ENCODE peak calls at places on chromosomes 11 and 22, in ten cellular contexts. Q is heart left ventricle, B is thoracic aorta, R is neural progenitor cell, Z is IMR-90, L is adrenal gland, F is mesenchymal stem cell, P is K562, E is endodermal cell, O is colonic mucosa. S is an unnamed sample. For H3K4me1, the result is how much of the 10 kb centered on the place peaks cover.

GRCh38 chr11:503179-503981 is 3.7 kb downstream of the RNH1 start:
- DNase-seq in Q (no peak), B (no peak), R (no peak), Z (peak), L (peak), F (no peak), P (peak), E (peak), O (peak), S (peak)

GRCh38 chr11:103035656-103036434 is 56.1 kb downstream of the DCUN1D5 start:
- DNase-seq in Q (peak), B (no peak), R (peak), Z (peak), L (peak), F (peak), P (peak), E (peak), O (peak), S (no peak)

GRCh38 chr22:30005213-30005857 is 74.9 kb upstream of the HORMAD2 start:
- DNase-seq in Q (peak), B (peak), R (peak), Z (peak), L (peak), F (peak), P (peak), E (peak), O (peak), S (peak)

GRCh38 chr11:12150831-12151382 is 40.5 kb downstream of the MICAL2 start:
- DNase-seq in Q (no peak), B (no peak), R (no peak), Z (peak), L (no peak), F (peak), P (no peak), E (no peak), O (no peak), S (no peak)

GRCh38 chr11:18384157-18384641 is 10.2 kb upstream of the LDHA start:
- DNase-seq in Q (peak), B (peak), R (peak), Z (peak), L (peak), F (no peak), P (peak), E (peak), O (peak), S (peak)

GRCh38 chr11:19428206-19429001 is 187.7 kb upstream of the E2F8 start:
- DNase-seq in Q (no peak), B (no peak), R (peak), Z (peak), L (no peak), F (no peak), P (no peak), E (no peak), O (no peak), S (no peak)

GRCh38 chr11:126790550-126790981 is 210.0 kb downstream of the KIRREL3 start:
- DNase-seq in Q (no peak), B (no peak), R (peak), Z (peak), L (no peak), F (peak), P (no peak), E (peak), O (no peak), S (no peak)

GRCh38 chr11:1863352-1864215 is 10.7 kb downstream of the LSP1 start:
- DNase-seq in Q (peak), B (peak), R (peak), Z (peak), L (peak), F (peak), P (peak), E (peak), O (peak), S (peak)

GRCh38 chr11:122108192-122108799 is 7.7 kb downstream of the BLID start:
- DNase-seq in Q (no peak), B (no peak), R (peak), Z (peak), L (no peak), F (peak), P (peak), E (peak), O (peak), S (peak)

GRCh38 chr11:2509481-2510001 is 64.7 kb downstream of the KCNQ1 start:
- DNase-seq in Q (peak), B (no peak), R (no peak), Z (no peak), L (peak), F (no peak), P (peak), E (no peak), O (no peak), S (peak)

GRCh38 chr11:18721576-18722292 is 4.3 kb downstream of the IGSF22 start:
- DNase-seq in Q (no peak), B (no peak), R (peak), Z (peak), L (no peak), F (peak), P (peak), E (peak), O (peak), S (peak)

DNA sequence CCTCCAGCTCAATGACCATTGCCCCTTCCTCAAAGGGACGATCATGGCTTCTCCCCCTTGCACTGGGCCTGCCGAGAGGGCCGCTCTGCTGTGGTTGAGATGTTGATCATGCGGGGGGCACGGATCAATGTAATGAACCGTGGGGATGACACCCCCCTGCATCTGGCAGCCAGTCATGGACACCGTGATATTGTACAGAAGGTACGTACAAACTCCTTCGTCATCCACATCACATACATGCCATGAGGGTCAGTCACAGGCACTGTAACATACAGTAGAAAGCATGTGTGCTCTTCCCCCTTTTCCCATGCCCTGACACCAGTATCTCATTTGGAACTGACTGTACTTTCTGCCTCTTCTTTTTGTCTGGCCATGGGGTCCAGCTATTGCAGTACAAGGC is 4.0 kb downstream of the TAF10 start:
- DNase-seq in Q (no peak), B (no peak), R (no peak), Z (no peak), L (peak), F (no peak), P (no peak), E (peak), O (peak), S (no peak)
- H3K27ac ChIP-seq in Q (peak), B (peak), R (no peak), Z (peak), L (no peak), F (peak), P (peak), E (no peak), O (peak), S (peak)

GRCh38 chr11:123186291-123186690 is 8.8 kb downstream of the CLMP start:
- DNase-seq in Q (no peak), B (no peak), R (no peak), Z (no peak), L (no peak), F (no peak), P (no peak), E (no peak), O (no peak), S (no peak)

GRCh38 chr11:123183391-123184099 is 11.5 kb downstream of the CLMP start:
- DNase-seq in Q (no peak), B (no peak), R (no peak), Z (no peak), L (no peak), F (no peak), P (no peak), E (no peak), O (no peak), S (no peak)

GRCh38 chr11:123184531-123184930 is 10.5 kb downstream of the CLMP start:
- DNase-seq in Q (no peak), B (no peak), R (no peak), Z (no peak), L (no peak), F (no peak), P (no peak), E (no peak), O (no peak), S (no peak)

GRCh38 chr11:123187221-123187620 is 7.8 kb downstream of the CLMP start:
- DNase-seq in Q (no peak), B (no peak), R (no peak), Z (peak), L (no peak), F (no peak), P (no peak), E (no peak), O (no peak), S (no peak)

DNA sequence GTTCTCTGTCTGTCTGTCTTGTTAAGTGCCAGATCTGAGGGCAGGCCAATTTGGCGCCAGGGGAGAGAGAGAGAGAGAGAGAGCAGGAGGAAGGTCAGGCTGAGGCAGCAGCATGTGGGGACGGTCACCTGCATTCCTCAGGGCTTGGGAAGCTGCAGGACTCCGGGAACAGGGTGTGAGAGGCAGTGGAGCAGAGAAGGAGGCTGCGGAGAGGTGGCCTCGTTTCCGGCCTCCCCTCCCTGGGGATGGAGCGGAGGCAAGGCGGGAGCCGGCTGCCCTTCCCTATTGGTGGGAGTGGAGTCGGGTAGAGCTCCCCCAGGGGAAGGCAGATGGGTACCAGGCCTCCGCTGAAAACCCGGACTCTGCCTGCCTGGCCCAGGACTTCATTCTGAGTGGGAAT is 9.7 kb downstream of the CLMP start:
- DNase-seq in Q (no peak), B (no peak), R (peak), Z (no peak), L (no peak), F (no peak), P (no peak), E (peak), O (no peak), S (no peak)
- H3K4me1 ChIP-seq in Q (under half), B (half or more), R (under half), Z (half or more), L (under half), F (under half), P (under half), E (under half), O (under half), S (under half)

GRCh38 chr11:119700536-119701346 is 28.3 kb downstream of the NECTIN1 start:
- DNase-seq in Q (no peak), B (no peak), R (no peak), Z (no peak), L (no peak), F (no peak), P (no peak), E (no peak), O (no peak), S (no peak)
- H3K27ac ChIP-seq in Q (no peak), B (no peak), R (no peak), Z (no peak), L (no peak), F (no peak), P (no peak), E (no peak), O (no peak), S (no peak)

GRCh38 chr11:62842171-62842717 is 2.9 kb upstream of the WDR74 start:
- DNase-seq in Q (peak), B (no peak), R (no peak), Z (no peak), L (peak), F (no peak), P (no peak), E (peak), O (peak), S (no peak)
- H3K4me1 ChIP-seq in Q (under half), B (under half), R (under half), Z (under half), L (under half), F (under half), P (under half), E (under half), O (under half), S (under half)

GRCh38 chr11:33264926-33265325 is 7.7 kb downstream of the HIPK3 start:
- DNase-seq in Q (no peak), B (no peak), R (no peak), Z (no peak), L (no peak), F (no peak), P (no peak), E (no peak), O (no peak), S (no peak)
- H3K27ac ChIP-seq in Q (no peak), B (no peak), R (no peak), Z (no peak), L (no peak), F (no peak), P (no peak), E (no peak), O (no peak), S (no peak)

DNA sequence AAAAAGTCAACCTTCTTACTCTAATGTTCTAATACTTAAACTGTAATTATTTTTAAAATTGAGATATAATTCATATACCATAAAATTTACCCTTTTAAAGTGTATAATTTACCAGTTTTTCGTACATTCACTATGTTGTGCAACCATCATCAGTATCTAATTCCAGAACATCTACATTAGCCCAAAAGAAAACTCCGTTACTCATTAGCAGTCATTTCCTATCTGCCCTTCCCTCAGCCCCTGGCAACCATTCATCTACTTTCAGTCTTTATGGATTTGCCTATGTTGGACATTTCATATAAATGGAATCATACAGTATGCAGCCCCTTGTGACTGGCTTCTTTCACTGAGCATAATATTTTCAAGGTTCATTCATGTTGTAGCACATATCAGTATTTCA is 22.2 kb downstream of the SGSM3 start:
- DNase-seq in Q (no peak), B (no peak), R (no peak), Z (peak), L (no peak), F (no peak), P (no peak), E (no peak), O (no peak), S (no peak)
- H3K4me1 ChIP-seq in Q (under half), B (under half), R (under half), Z (under half), L (under half), F (under half), P (under half), E (under half), O (under half), S (under half)

DNA sequence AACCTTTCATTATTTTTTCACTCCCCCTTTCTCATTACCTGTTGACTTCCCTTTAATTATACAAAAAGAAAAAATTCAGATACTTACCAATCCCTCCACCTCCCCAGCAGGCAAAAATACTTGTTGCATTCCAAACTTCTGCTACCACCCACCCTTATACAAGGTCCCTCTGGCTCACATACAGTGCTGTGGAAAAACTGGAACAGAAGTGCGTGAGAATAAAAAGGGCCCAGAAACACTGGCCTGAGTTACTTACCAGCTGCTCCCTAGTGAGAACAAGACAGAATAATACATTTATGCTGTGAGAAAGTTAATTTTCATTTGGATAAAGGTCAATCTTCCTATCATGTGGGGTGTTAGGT is 46.9 kb upstream of the RAPSN start:
- DNase-seq in Q (no peak), B (no peak), R (no peak), Z (no peak), L (no peak), F (no peak), P (no peak), E (no peak), O (no peak), S (no peak)
- H3K27ac ChIP-seq in Q (no peak), B (peak), R (no peak), Z (peak), L (no peak), F (no peak), P (no peak), E (no peak), O (no peak), S (peak)

S was measured in tibial artery.